ENCODE peak calls at places on chromosomes 16 and 17, in four cellular contexts. Q is psoas muscle, B is HFF-Myc, R is DND-41. T is an unnamed sample.

GRCh38 chr16:4409081-4409932 is 7.1 kb downstream of the CORO7 start:
- DNase-seq in Q (no peak), B (no peak), R (no peak), T (no peak)

GRCh38 chr16:81394966-81395655 is 49.5 kb upstream of the CMIP start:
- DNase-seq in Q (no peak), B (no peak), R (no peak), T (no peak)

GRCh38 chr17:77449908-77450741 is 309.4 kb downstream of the SEC14L1 start:
- DNase-seq in Q (peak; percentile 73), B (no peak), R (peak; percentile 60), T (no peak)

GRCh38 chr17:846901-847777 is 65.0 kb downstream of the MRM3 start:
- DNase-seq in Q (no peak), B (no peak), R (no peak), T (no peak)

GRCh38 chr17:66675273-66675990 is 159.5 kb upstream of the CACNG5 start:
- DNase-seq in Q (no peak), B (no peak), R (no peak), T (no peak)

GRCh38 chr16:425740-426114 is 278 bp downstream of the RAB11FIP3 start:
- DNase-seq in Q (peak; percentile 35), B (no peak), R (no peak), T (no peak)

GRCh38 chr17:78933959-78934568 is 8.9 kb upstream of the TIMP2 start:
- DNase-seq in Q (peak; percentile 96), B (peak; percentile 94), R (no peak), T (peak; percentile 95)

GRCh38 chr16:25093208-25094061 is 18.1 kb upstream of the LCMT1 start:
- DNase-seq in Q (no peak), B (no peak), R (peak; percentile 55), T (no peak)

GRCh38 chr16:31008154-31008950 is 2.1 kb downstream of the STX1B start:
- DNase-seq in Q (no peak), B (no peak), R (no peak), T (no peak)

GRCh38 chr16:675884-676564 is 553 bp downstream of the RHBDL1 start:
- DNase-seq in Q (no peak), B (no peak), R (no peak), T (no peak)

GRCh38 chr17:17114592-17115225 is 72.5 kb downstream of the MPRIP start:
- DNase-seq in Q (no peak), B (no peak), R (no peak), T (no peak)

GRCh38 chr17:3982541-3983017 is 18.3 kb upstream of the ATP2A3 start:
- DNase-seq in Q (no peak), B (no peak), R (no peak), T (no peak)

GRCh38 chr17:77728871-77729270 is 229.6 kb upstream of the TNRC6C start:
- DNase-seq in Q (no peak), B (no peak), R (no peak), T (no peak)

GRCh38 chr16:78962457-78962929 is 638.0 kb downstream of the MAF start:
- DNase-seq in Q (no peak), B (no peak), R (no peak), T (no peak)

GRCh38 chr17:38851434-38851833 is 2.1 kb downstream of the RPL23 start:
- DNase-seq in Q (no peak), B (no peak), R (no peak), T (no peak)

GRCh38 chr17:38853292-38854219 is at the start of gene RPL23:
- DNase-seq in Q (peak; percentile 94), B (peak; percentile 90), R (peak; percentile 96), T (peak; percentile 79)

GRCh38 chr17:38848939-38849563 is 4.5 kb downstream of the RPL23 start:
- DNase-seq in Q (no peak), B (no peak), R (no peak), T (no peak)

GRCh38 chr17:38850374-38850773 is 3.1 kb downstream of the RPL23 start:
- DNase-seq in Q (no peak), B (no peak), R (no peak), T (no peak)

GRCh38 chr17:38852771-38853291 is 690 bp downstream of the RPL23 start:
- DNase-seq in Q (no peak), B (no peak), R (no peak), T (no peak)
- TF ChIP-seq CTCF in Q (no peak), B (no peak), R (no peak), T (no peak)

GRCh38 chr16:28975158-28975603 is 603 bp downstream of the SPNS1 start:
- DNase-seq in Q (no peak), B (no peak), R (no peak), T (no peak)
- H3K4me3 ChIP-seq in Q (peak overlapping the region; percentile 99), B (peak overlapping the region; percentile 98), R (peak overlapping the region; percentile 46), T (peak overlapping the region; percentile 99)

DNA sequence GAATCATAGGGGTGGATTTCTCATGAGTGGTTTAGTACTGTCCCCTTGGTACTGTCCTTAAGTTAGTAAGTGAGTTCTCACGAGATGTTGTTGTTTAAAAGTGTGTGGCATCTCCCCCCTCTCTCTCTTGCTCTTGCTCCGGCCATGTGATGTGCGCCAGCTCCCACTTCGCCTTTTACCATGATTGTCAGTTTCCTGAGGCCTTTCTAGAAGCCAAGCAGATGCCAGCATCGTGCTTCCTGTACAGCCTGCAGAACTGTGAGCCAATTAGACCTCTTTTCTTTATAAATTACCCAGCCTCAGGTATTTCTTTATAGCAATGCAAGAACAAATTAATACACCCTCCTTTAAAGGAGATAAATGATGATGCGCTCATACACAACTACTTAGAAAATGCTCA is 50.1 kb upstream of the NACA2 start:
- DNase-seq in Q (no peak), B (no peak), R (no peak), T (no peak)
- TF ChIP-seq CTCF in Q (no peak), B (no peak), R (no peak), T (no peak)

DNA sequence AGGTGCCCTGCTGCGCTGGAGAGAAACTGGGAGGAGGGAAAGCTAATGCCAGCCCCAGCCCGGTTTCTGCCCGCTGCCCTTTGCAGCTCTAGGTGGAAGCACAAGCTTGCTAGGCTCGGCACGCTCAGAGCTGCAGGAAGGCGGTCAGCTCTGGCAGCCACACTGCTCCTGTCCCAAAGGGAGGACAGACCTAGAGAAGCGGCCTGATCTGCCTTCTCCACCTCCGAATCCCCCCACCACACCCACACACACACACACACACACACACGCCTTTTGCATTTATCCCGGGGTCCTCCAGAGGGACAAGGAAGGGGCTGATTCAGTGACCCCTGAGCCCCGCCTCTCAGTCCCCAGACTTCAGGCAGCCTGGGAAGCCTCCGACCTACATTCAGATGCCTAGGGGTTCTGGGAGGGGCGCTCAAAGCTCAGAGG is 418.1 kb downstream of the SOX9 start:
- DNase-seq in Q (no peak), B (no peak), R (no peak), T (no peak)
- H3K4me3 ChIP-seq in Q (no peak overlapping the region), B (no peak overlapping the region), R (no peak overlapping the region), T (no peak overlapping the region)

GRCh38 chr17:2871205-2871604 is 75.0 kb downstream of the RAP1GAP2 start:
- DNase-seq in Q (no peak), B (no peak), R (no peak), T (no peak)

GRCh38 chr17:2869604-2870003 is 73.4 kb downstream of the RAP1GAP2 start:
- DNase-seq in Q (no peak), B (no peak), R (no peak), T (no peak)

GRCh38 chr17:2871720-2872119 is 75.5 kb downstream of the RAP1GAP2 start:
- DNase-seq in Q (no peak), B (no peak), R (no peak), T (no peak)

GRCh38 chr17:2865228-2865627 is 69.0 kb downstream of the RAP1GAP2 start:
- DNase-seq in Q (no peak), B (no peak), R (no peak), T (no peak)

DNA sequence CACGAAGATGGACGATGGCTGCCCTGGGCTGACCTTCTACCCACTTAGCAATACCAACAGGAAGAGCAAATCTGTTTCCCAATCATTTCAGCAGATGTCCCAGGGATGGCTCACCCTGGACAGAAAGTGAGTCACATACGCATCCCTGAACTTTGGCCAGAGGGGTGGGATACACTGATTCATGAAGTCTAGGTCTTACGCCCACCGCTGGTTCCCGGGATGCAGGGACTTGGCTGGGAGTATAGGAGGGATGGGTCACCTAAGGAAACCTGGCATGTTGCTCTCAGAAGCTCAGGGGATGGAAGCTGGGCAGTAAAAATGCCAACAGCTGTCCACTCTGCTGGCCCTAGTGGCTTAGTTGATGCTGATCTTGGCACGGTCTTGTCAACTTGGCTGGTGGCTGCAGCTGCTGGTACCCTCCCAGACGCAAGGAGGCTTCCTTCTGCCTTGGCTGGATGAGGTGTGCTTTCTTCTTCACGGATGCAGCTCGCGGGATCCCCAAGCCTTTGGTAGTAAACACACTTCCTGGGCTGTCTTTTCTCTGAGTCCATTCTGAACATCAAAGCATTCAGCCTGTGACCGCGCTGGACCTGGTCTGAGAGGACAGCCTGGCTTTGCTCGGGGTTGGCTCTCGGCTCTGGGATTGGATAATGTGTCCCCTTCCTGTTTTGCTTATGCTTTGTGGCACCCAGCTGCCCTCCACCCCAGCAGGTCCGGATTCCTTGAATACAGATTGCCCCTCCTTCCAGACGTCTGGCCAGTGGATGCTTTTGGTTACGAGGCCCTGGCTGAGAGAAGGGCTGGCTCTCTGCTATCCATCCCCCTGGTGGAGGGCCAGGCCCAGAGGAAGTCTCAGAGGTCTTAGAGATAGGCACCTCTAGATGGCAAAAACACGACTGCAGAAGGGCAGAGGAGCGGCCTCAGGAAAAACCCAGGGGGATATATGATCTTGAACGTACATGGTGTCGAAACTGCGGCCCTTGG is 71.5 kb downstream of the RAP1GAP2 start:
- DNase-seq in Q (peak; percentile 49), B (no peak), R (no peak), T (no peak)
- TF ChIP-seq CTCF in Q (no peak), B (peak; percentile 3), R (no peak), T (no peak)

GRCh38 chr17:65228287-65228686 is 91.1 kb downstream of the RGS9 start:
- DNase-seq in Q (no peak), B (no peak), R (no peak), T (no peak)
- H3K4me3 ChIP-seq in Q (no peak overlapping the region), B (no peak overlapping the region), R (no peak overlapping the region), T (no peak overlapping the region)

DNA sequence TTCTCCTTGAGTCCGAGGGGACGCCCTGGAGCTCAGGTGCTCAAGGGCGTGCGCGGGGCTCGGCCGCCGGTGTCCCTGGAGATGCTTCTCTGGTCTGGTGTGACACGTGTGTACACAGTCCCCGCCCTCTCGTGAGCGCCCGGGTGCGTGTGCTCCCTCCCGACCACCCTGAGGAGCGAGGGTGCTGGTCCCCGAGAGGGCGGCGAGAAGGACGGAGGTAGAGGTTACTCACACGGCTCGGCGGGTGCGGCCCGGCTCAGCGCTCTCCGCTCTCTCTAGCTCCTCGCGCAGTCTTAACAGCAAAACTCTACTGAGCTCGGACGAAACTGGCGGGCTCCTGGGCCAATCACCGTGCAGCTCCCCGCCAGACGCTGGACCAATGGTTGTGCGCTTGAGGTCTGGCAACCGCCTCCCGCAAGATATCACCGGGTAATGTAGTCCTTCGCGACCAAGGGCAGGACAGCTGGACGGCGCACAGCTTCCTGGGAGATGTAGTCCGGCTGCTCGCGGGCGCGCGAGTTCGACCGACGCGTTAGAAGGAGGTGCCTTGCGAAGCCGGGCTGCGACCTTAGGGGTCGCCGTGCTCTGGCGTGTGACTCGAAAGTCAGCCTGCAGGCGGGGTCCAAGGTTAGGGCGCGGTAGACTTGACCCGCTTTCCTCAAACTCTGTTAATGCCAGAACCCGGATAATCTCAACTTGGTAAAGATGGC is at the start of gene SLC25A19:
- DNase-seq in Q (peak; percentile 98), B (peak; percentile 98), R (peak; percentile 99), T (peak; percentile 90)
- TF ChIP-seq CTCF in Q (peak; percentile 25), B (no peak), R (peak; percentile 75), T (no peak)